ENCODE peak calls at places on chromosomes 16 and 17, in nine cellular contexts. One of them, this sample, is unnamed.

GRCh38 chr17:18252160-18252559 is 6.4 kb downstream of the FLII start:
- DNase-seq in SK-N-SH: no peak
- DNase-seq in HCT116: no peak
- DNase-seq in A549: no peak
- DNase-seq in K562: no peak
- DNase-seq in GM23338: no peak
- DNase-seq in Panc1: no peak
- DNase-seq in HepG2: no peak
- DNase-seq in GM12878: no peak
- DNase-seq in this sample: no peak

GRCh38 chr16:17138801-17139200 is 332.0 kb downstream of the XYLT1 start:
- DNase-seq in GM23338: peak
- DNase-seq in HepG2: no peak
- DNase-seq in SK-N-SH: no peak
- DNase-seq in GM12878: no peak
- DNase-seq in Panc1: no peak
- DNase-seq in A549: no peak
- DNase-seq in K562: peak
- DNase-seq in HCT116: no peak
- DNase-seq in this sample: no peak

GRCh38 chr17:27549251-27549919 is 81.6 kb upstream of the LGALS9 start:
- DNase-seq in K562: no peak
- DNase-seq in GM23338: no peak
- DNase-seq in HepG2: no peak
- DNase-seq in HCT116: no peak
- DNase-seq in Panc1: no peak
- DNase-seq in SK-N-SH: no peak
- DNase-seq in A549: no peak
- DNase-seq in GM12878: no peak
- DNase-seq in this sample: no peak

GRCh38 chr17:39632153-39632941 is 4.6 kb upstream of the STARD3 start:
- DNase-seq in GM23338: no peak
- DNase-seq in Panc1: no peak
- DNase-seq in HCT116: peak
- DNase-seq in K562: no peak
- DNase-seq in GM12878: no peak
- DNase-seq in HepG2: no peak
- DNase-seq in A549: no peak
- DNase-seq in SK-N-SH: no peak
- DNase-seq in this sample: no peak

GRCh38 chr17:39653662-39654331 is 11.4 kb upstream of the TCAP start:
- DNase-seq in GM12878: no peak
- DNase-seq in K562: peak
- DNase-seq in A549: peak
- DNase-seq in HepG2: peak
- DNase-seq in Panc1: no peak
- DNase-seq in GM23338: peak
- DNase-seq in HCT116: no peak
- DNase-seq in SK-N-SH: peak
- DNase-seq in this sample: peak

GRCh38 chr16:65975049-65975708 is 391.3 kb upstream of the CDH5 start:
- DNase-seq in GM12878: no peak
- DNase-seq in Panc1: no peak
- DNase-seq in HepG2: no peak
- DNase-seq in K562: peak
- DNase-seq in HCT116: peak
- DNase-seq in A549: no peak
- DNase-seq in GM23338: peak
- DNase-seq in SK-N-SH: no peak
- DNase-seq in this sample: no peak

GRCh38 chr17:47934856-47935255 is 6.5 kb upstream of the PNPO start:
- DNase-seq in HepG2: no peak
- DNase-seq in SK-N-SH: no peak
- DNase-seq in GM12878: no peak
- DNase-seq in HCT116: no peak
- DNase-seq in GM23338: no peak
- DNase-seq in K562: no peak
- DNase-seq in Panc1: no peak
- DNase-seq in A549: no peak
- DNase-seq in this sample: no peak

GRCh38 chr17:37481001-37481665 is 8.6 kb upstream of the DUSP14 start:
- DNase-seq in Panc1: no peak
- DNase-seq in A549: no peak
- DNase-seq in HCT116: no peak
- DNase-seq in HepG2: no peak
- DNase-seq in GM12878: no peak
- DNase-seq in K562: no peak
- DNase-seq in GM23338: no peak
- DNase-seq in SK-N-SH: no peak
- DNase-seq in this sample: no peak

GRCh38 chr17:69858460-69858859 is 216.6 kb upstream of the KCNJ16 start:
- DNase-seq in HCT116: no peak
- DNase-seq in A549: no peak
- DNase-seq in GM23338: no peak
- DNase-seq in SK-N-SH: no peak
- DNase-seq in GM12878: no peak
- DNase-seq in Panc1: no peak
- DNase-seq in K562: no peak
- DNase-seq in HepG2: no peak
- DNase-seq in this sample: no peak

GRCh38 chr17:45319239-45319703 is 2.5 kb upstream of the MAP3K14 start:
- DNase-seq in GM12878: no peak
- DNase-seq in A549: peak
- DNase-seq in HCT116: peak
- DNase-seq in K562: no peak
- DNase-seq in HepG2: no peak
- DNase-seq in SK-N-SH: no peak
- DNase-seq in Panc1: peak
- DNase-seq in GM23338: no peak
- DNase-seq in this sample: no peak

GRCh38 chr17:69477204-69477899 is 62.9 kb downstream of the MAP2K6 start:
- DNase-seq in HepG2: peak
- DNase-seq in GM23338: no peak
- DNase-seq in HCT116: no peak
- DNase-seq in Panc1: no peak
- DNase-seq in A549: no peak
- DNase-seq in SK-N-SH: no peak
- DNase-seq in K562: no peak
- DNase-seq in GM12878: no peak
- DNase-seq in this sample: peak

DNA sequence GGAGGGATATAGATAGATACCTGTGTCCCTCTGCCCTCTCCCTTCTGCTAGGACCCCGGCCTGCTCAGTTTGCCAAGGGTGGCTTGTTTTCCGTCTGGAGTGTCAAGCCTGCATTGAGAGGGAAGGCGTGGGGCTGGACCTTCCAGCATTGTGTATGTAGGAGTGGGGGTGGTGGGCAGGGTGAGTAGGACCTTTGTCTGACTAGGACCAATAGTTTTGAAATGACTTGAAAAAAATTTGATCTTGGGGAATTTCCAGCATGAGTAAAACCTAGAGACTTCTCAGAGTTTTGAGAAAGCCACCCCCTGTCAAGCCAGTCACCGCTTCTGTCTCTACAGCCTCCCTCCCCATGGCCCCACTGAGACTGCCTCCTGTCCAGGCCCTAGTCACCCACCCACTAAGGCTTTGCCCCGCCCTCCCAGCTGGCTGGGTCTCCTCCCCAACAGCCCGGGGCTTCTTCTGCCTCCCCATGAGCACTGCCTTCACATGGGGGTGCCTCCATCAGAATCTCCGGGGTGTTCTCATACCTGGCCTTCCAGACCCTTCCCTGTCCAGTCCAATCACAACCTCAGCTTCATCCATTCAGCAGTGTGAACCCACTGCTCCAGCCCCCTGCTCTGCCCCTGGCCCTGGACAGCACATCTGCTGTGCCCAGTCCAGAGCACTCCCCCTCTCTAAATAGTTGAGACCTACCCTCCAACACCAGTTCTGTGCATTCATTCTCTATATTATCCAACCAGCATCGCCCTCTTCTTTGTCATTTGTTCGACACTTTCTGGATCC is 207.0 kb downstream of the MSI2 start:
- DNase-seq in HCT116: no peak
- DNase-seq in K562: peak
- DNase-seq in A549: peak
- DNase-seq in GM23338: no peak
- DNase-seq in SK-N-SH: no peak
- DNase-seq in HepG2: peak
- DNase-seq in GM12878: peak
- DNase-seq in Panc1: no peak
- DNase-seq in this sample: no peak
- TF ChIP-seq REST in HCT116: no peak
- TF ChIP-seq REST in K562: no peak
- TF ChIP-seq REST in A549: no peak
- TF ChIP-seq REST in GM23338: no peak
- TF ChIP-seq REST in SK-N-SH: no peak
- TF ChIP-seq REST in HepG2: no peak
- TF ChIP-seq REST in GM12878: peak
- TF ChIP-seq REST in Panc1: no peak
- TF ChIP-seq REST in this sample: no peak

GRCh38 chr16:68086860-68087268 is 1.7 kb downstream of the NFATC3 start:
- DNase-seq in A549: no peak
- DNase-seq in K562: no peak
- DNase-seq in GM23338: no peak
- DNase-seq in SK-N-SH: no peak
- DNase-seq in Panc1: no peak
- DNase-seq in HepG2: no peak
- DNase-seq in HCT116: no peak
- DNase-seq in GM12878: no peak
- DNase-seq in this sample: no peak
- H3K27ac ChIP-seq in A549: peak
- H3K27ac ChIP-seq in K562: peak
- H3K27ac ChIP-seq in GM23338: no peak
- H3K27ac ChIP-seq in SK-N-SH: peak
- H3K27ac ChIP-seq in Panc1: peak
- H3K27ac ChIP-seq in HepG2: peak
- H3K27ac ChIP-seq in HCT116: peak
- H3K27ac ChIP-seq in GM12878: no peak
- H3K27ac ChIP-seq in this sample: peak

GRCh38 chr16:79777679-79778078 is 177.1 kb upstream of the MAF start:
- DNase-seq in GM12878: no peak
- DNase-seq in A549: no peak
- DNase-seq in K562: no peak
- DNase-seq in HepG2: no peak
- DNase-seq in GM23338: no peak
- DNase-seq in HCT116: no peak
- DNase-seq in Panc1: no peak
- DNase-seq in SK-N-SH: no peak
- DNase-seq in this sample: no peak

GRCh38 chr16:79770244-79771064 is 169.9 kb upstream of the MAF start:
- DNase-seq in HepG2: peak
- DNase-seq in HCT116: no peak
- DNase-seq in Panc1: no peak
- DNase-seq in A549: peak
- DNase-seq in SK-N-SH: peak
- DNase-seq in GM12878: peak
- DNase-seq in K562: peak
- DNase-seq in GM23338: peak
- DNase-seq in this sample: peak

GRCh38 chr16:79772028-79772427 is 171.5 kb upstream of the MAF start:
- DNase-seq in GM12878: no peak
- DNase-seq in SK-N-SH: no peak
- DNase-seq in GM23338: no peak
- DNase-seq in A549: no peak
- DNase-seq in HCT116: no peak
- DNase-seq in HepG2: no peak
- DNase-seq in K562: no peak
- DNase-seq in Panc1: no peak
- DNase-seq in this sample: no peak

GRCh38 chr16:79776243-79776884 is 175.8 kb upstream of the MAF start:
- DNase-seq in HepG2: no peak
- DNase-seq in GM12878: no peak
- DNase-seq in A549: no peak
- DNase-seq in SK-N-SH: no peak
- DNase-seq in GM23338: peak
- DNase-seq in HCT116: no peak
- DNase-seq in K562: no peak
- DNase-seq in Panc1: no peak
- DNase-seq in this sample: no peak
- TF ChIP-seq CTCF in HepG2: no peak
- TF ChIP-seq CTCF in GM12878: no peak
- TF ChIP-seq CTCF in A549: no peak
- TF ChIP-seq CTCF in SK-N-SH: no peak
- TF ChIP-seq CTCF in GM23338: no peak
- TF ChIP-seq CTCF in HCT116: no peak
- TF ChIP-seq CTCF in K562: peak
- TF ChIP-seq CTCF in Panc1: no peak
- TF ChIP-seq CTCF in this sample: no peak

GRCh38 chr16:15617901-15618300 is 25.1 kb downstream of the MARF1 start:
- DNase-seq in HepG2: no peak
- DNase-seq in HCT116: no peak
- DNase-seq in A549: no peak
- DNase-seq in GM12878: no peak
- DNase-seq in SK-N-SH: no peak
- DNase-seq in K562: no peak
- DNase-seq in GM23338: no peak
- DNase-seq in Panc1: no peak
- DNase-seq in this sample: no peak
- TF ChIP-seq REST in HepG2: no peak
- TF ChIP-seq REST in HCT116: no peak
- TF ChIP-seq REST in A549: no peak
- TF ChIP-seq REST in GM12878: no peak
- TF ChIP-seq REST in SK-N-SH: no peak
- TF ChIP-seq REST in K562: no peak
- TF ChIP-seq REST in GM23338: no peak
- TF ChIP-seq REST in Panc1: no peak
- TF ChIP-seq REST in this sample: no peak

GRCh38 chr17:9906616-9907015 is 1.5 kb upstream of the RCVRN start:
- DNase-seq in HepG2: no peak
- DNase-seq in Panc1: no peak
- DNase-seq in HCT116: no peak
- DNase-seq in A549: no peak
- DNase-seq in K562: no peak
- DNase-seq in SK-N-SH: no peak
- DNase-seq in GM12878: no peak
- DNase-seq in GM23338: no peak
- DNase-seq in this sample: no peak

GRCh38 chr17:9907131-9907530 is 2.1 kb upstream of the RCVRN start:
- DNase-seq in GM12878: no peak
- DNase-seq in A549: no peak
- DNase-seq in HCT116: no peak
- DNase-seq in K562: no peak
- DNase-seq in HepG2: no peak
- DNase-seq in Panc1: no peak
- DNase-seq in SK-N-SH: no peak
- DNase-seq in GM23338: no peak
- DNase-seq in this sample: no peak

GRCh38 chr17:9911089-9911488 is 6.0 kb upstream of the RCVRN start:
- DNase-seq in GM12878: no peak
- DNase-seq in GM23338: no peak
- DNase-seq in K562: no peak
- DNase-seq in HepG2: no peak
- DNase-seq in Panc1: no peak
- DNase-seq in HCT116: no peak
- DNase-seq in A549: no peak
- DNase-seq in SK-N-SH: no peak
- DNase-seq in this sample: no peak

GRCh38 chr17:9907883-9908648 is 3.0 kb upstream of the RCVRN start:
- DNase-seq in A549: no peak
- DNase-seq in GM12878: no peak
- DNase-seq in SK-N-SH: no peak
- DNase-seq in Panc1: no peak
- DNase-seq in HCT116: no peak
- DNase-seq in GM23338: no peak
- DNase-seq in HepG2: no peak
- DNase-seq in K562: no peak
- DNase-seq in this sample: no peak

GRCh38 chr17:9908649-9909042 is 3.6 kb upstream of the RCVRN start:
- DNase-seq in GM12878: no peak
- DNase-seq in A549: no peak
- DNase-seq in SK-N-SH: no peak
- DNase-seq in HepG2: no peak
- DNase-seq in GM23338: no peak
- DNase-seq in HCT116: no peak
- DNase-seq in K562: no peak
- DNase-seq in Panc1: no peak
- DNase-seq in this sample: no peak
- H3K27ac ChIP-seq in GM12878: no peak
- H3K27ac ChIP-seq in A549: peak
- H3K27ac ChIP-seq in SK-N-SH: no peak
- H3K27ac ChIP-seq in HepG2: no peak
- H3K27ac ChIP-seq in GM23338: no peak
- H3K27ac ChIP-seq in HCT116: no peak
- H3K27ac ChIP-seq in K562: no peak
- H3K27ac ChIP-seq in Panc1: no peak
- H3K27ac ChIP-seq in this sample: no peak